ENCODE peak calls at places on chromosome X, in ten cellular contexts. One of them, this sample, is unnamed.

GRCh38 chrX:22323541-22323940 is 50.8 kb downstream of the CBLL2 start:
- DNase-seq in mammary epithelial cell: peak; percentile 57
- DNase-seq in Peyer's patch: no peak
- DNase-seq in NCI-H774: no peak
- DNase-seq in AG04450: peak; percentile 29
- DNase-seq in PC-9: peak; percentile 1
- DNase-seq in mucosa of descending colon: no peak
- DNase-seq in stimulated activated naive B cell treated with anti-CD40 and anti-IgM and Interleukin-4, amounts not matched to agents 10 μg/mL and 1 μg/mL and 100 μg/mL, for 72 hours: no peak
- DNase-seq in C1 segment of cervical spinal cord: no peak
- DNase-seq in H4: peak; percentile 68
- DNase-seq in this sample: no peak

GRCh38 chrX:50211510-50211909 is 6.9 kb downstream of the CCNB3 start:
- DNase-seq in mammary epithelial cell: peak; percentile 5
- DNase-seq in Peyer's patch: no peak
- DNase-seq in NCI-H774: no peak
- DNase-seq in AG04450: no peak
- DNase-seq in PC-9: no peak
- DNase-seq in mucosa of descending colon: no peak
- DNase-seq in stimulated activated naive B cell treated with anti-CD40 and anti-IgM and Interleukin-4, amounts not matched to agents 10 μg/mL and 1 μg/mL and 100 μg/mL, for 72 hours: no peak
- DNase-seq in C1 segment of cervical spinal cord: no peak
- DNase-seq in H4: peak; percentile 33
- DNase-seq in this sample: no peak

GRCh38 chrX:132463411-132463810 is 25.4 kb downstream of the MBNL3 start:
- DNase-seq in mammary epithelial cell: no peak
- DNase-seq in Peyer's patch: no peak
- DNase-seq in NCI-H774: no peak
- DNase-seq in AG04450: no peak
- DNase-seq in PC-9: no peak
- DNase-seq in mucosa of descending colon: no peak
- DNase-seq in stimulated activated naive B cell treated with anti-CD40 and anti-IgM and Interleukin-4, amounts not matched to agents 10 μg/mL and 1 μg/mL and 100 μg/mL, for 72 hours: no peak
- DNase-seq in C1 segment of cervical spinal cord: no peak
- DNase-seq in H4: no peak
- DNase-seq in this sample: no peak

GRCh38 chrX:77446029-77446585 is 1.1 kb upstream of the FGF16 start:
- DNase-seq in mammary epithelial cell: no peak
- DNase-seq in Peyer's patch: peak; percentile 40
- DNase-seq in NCI-H774: no peak
- DNase-seq in AG04450: no peak
- DNase-seq in PC-9: no peak
- DNase-seq in mucosa of descending colon: peak; percentile 41
- DNase-seq in stimulated activated naive B cell treated with anti-CD40 and anti-IgM and Interleukin-4, amounts not matched to agents 10 μg/mL and 1 μg/mL and 100 μg/mL, for 72 hours: no peak
- DNase-seq in C1 segment of cervical spinal cord: no peak
- DNase-seq in H4: no peak
- DNase-seq in this sample: peak; percentile 71

GRCh38 chrX:135340827-135341226 is 31.5 kb downstream of the ETDC start:
- DNase-seq in mammary epithelial cell: no peak
- DNase-seq in Peyer's patch: no peak
- DNase-seq in NCI-H774: no peak
- DNase-seq in AG04450: no peak
- DNase-seq in PC-9: no peak
- DNase-seq in mucosa of descending colon: no peak
- DNase-seq in stimulated activated naive B cell treated with anti-CD40 and anti-IgM and Interleukin-4, amounts not matched to agents 10 μg/mL and 1 μg/mL and 100 μg/mL, for 72 hours: no peak
- DNase-seq in C1 segment of cervical spinal cord: no peak
- DNase-seq in H4: no peak
- DNase-seq in this sample: no peak

GRCh38 chrX:46953137-46953527 is 40.9 kb downstream of the JADE3 start:
- DNase-seq in mammary epithelial cell: no peak
- DNase-seq in Peyer's patch: no peak
- DNase-seq in NCI-H774: no peak
- DNase-seq in AG04450: no peak
- DNase-seq in PC-9: no peak
- DNase-seq in mucosa of descending colon: no peak
- DNase-seq in stimulated activated naive B cell treated with anti-CD40 and anti-IgM and Interleukin-4, amounts not matched to agents 10 μg/mL and 1 μg/mL and 100 μg/mL, for 72 hours: peak; percentile 21
- DNase-seq in C1 segment of cervical spinal cord: no peak
- DNase-seq in H4: no peak
- DNase-seq in this sample: no peak

GRCh38 chrX:153703036-153703370 is 15.3 kb downstream of the SLC6A8 start:
- DNase-seq in mammary epithelial cell: no peak
- DNase-seq in Peyer's patch: peak; percentile 82
- DNase-seq in NCI-H774: no peak
- DNase-seq in AG04450: peak; percentile 36
- DNase-seq in PC-9: peak; percentile 19
- DNase-seq in mucosa of descending colon: peak; percentile 83
- DNase-seq in stimulated activated naive B cell treated with anti-CD40 and anti-IgM and Interleukin-4, amounts not matched to agents 10 μg/mL and 1 μg/mL and 100 μg/mL, for 72 hours: no peak
- DNase-seq in C1 segment of cervical spinal cord: no peak
- DNase-seq in H4: peak; percentile 24
- DNase-seq in this sample: no peak

GRCh38 chrX:36431819-36432218 is 512.3 kb downstream of the CFAP47 start:
- DNase-seq in mammary epithelial cell: peak; percentile 14
- DNase-seq in Peyer's patch: no peak
- DNase-seq in NCI-H774: no peak
- DNase-seq in AG04450: peak; percentile 60
- DNase-seq in PC-9: no peak
- DNase-seq in mucosa of descending colon: no peak
- DNase-seq in stimulated activated naive B cell treated with anti-CD40 and anti-IgM and Interleukin-4, amounts not matched to agents 10 μg/mL and 1 μg/mL and 100 μg/mL, for 72 hours: no peak
- DNase-seq in C1 segment of cervical spinal cord: no peak
- DNase-seq in H4: peak; percentile 29
- DNase-seq in this sample: no peak

GRCh38 chrX:135345328-135345645 is 36.0 kb downstream of the ETDC start:
- DNase-seq in mammary epithelial cell: peak; percentile 29
- DNase-seq in Peyer's patch: no peak
- DNase-seq in NCI-H774: peak; percentile 20
- DNase-seq in AG04450: no peak
- DNase-seq in PC-9: no peak
- DNase-seq in mucosa of descending colon: peak; percentile 40
- DNase-seq in stimulated activated naive B cell treated with anti-CD40 and anti-IgM and Interleukin-4, amounts not matched to agents 10 μg/mL and 1 μg/mL and 100 μg/mL, for 72 hours: no peak
- DNase-seq in C1 segment of cervical spinal cord: no peak
- DNase-seq in H4: peak; percentile 16
- DNase-seq in this sample: no peak

GRCh38 chrX:56789518-56790070 is 60.6 kb downstream of the NBDY start:
- DNase-seq in mammary epithelial cell: no peak
- DNase-seq in Peyer's patch: peak; percentile 4
- DNase-seq in NCI-H774: no peak
- DNase-seq in AG04450: no peak
- DNase-seq in PC-9: no peak
- DNase-seq in mucosa of descending colon: no peak
- DNase-seq in stimulated activated naive B cell treated with anti-CD40 and anti-IgM and Interleukin-4, amounts not matched to agents 10 μg/mL and 1 μg/mL and 100 μg/mL, for 72 hours: no peak
- DNase-seq in C1 segment of cervical spinal cord: no peak
- DNase-seq in H4: no peak
- DNase-seq in this sample: no peak

GRCh38 chrX:896256-896655 is 265.7 kb downstream of the SHOX start:
- DNase-seq in mammary epithelial cell: no peak
- DNase-seq in Peyer's patch: no peak
- DNase-seq in NCI-H774: no peak
- DNase-seq in AG04450: no peak
- DNase-seq in PC-9: no peak
- DNase-seq in mucosa of descending colon: no peak
- DNase-seq in stimulated activated naive B cell treated with anti-CD40 and anti-IgM and Interleukin-4, amounts not matched to agents 10 μg/mL and 1 μg/mL and 100 μg/mL, for 72 hours: no peak
- DNase-seq in C1 segment of cervical spinal cord: no peak
- DNase-seq in H4: no peak
- DNase-seq in this sample: no peak

GRCh38 chrX:103155201-103155600 is 59.7 kb upstream of the BEX4 start:
- DNase-seq in mammary epithelial cell: no peak
- DNase-seq in Peyer's patch: no peak
- DNase-seq in NCI-H774: no peak
- DNase-seq in AG04450: no peak
- DNase-seq in PC-9: no peak
- DNase-seq in mucosa of descending colon: no peak
- DNase-seq in stimulated activated naive B cell treated with anti-CD40 and anti-IgM and Interleukin-4, amounts not matched to agents 10 μg/mL and 1 μg/mL and 100 μg/mL, for 72 hours: no peak
- DNase-seq in C1 segment of cervical spinal cord: no peak
- DNase-seq in H4: no peak
- DNase-seq in this sample: no peak

GRCh38 chrX:103503163-103503852 is 16.0 kb downstream of the RAB40A start:
- DNase-seq in mammary epithelial cell: peak; percentile 60
- DNase-seq in Peyer's patch: no peak
- DNase-seq in NCI-H774: no peak
- DNase-seq in AG04450: no peak
- DNase-seq in PC-9: no peak
- DNase-seq in mucosa of descending colon: no peak
- DNase-seq in stimulated activated naive B cell treated with anti-CD40 and anti-IgM and Interleukin-4, amounts not matched to agents 10 μg/mL and 1 μg/mL and 100 μg/mL, for 72 hours: no peak
- DNase-seq in C1 segment of cervical spinal cord: no peak
- DNase-seq in H4: no peak
- DNase-seq in this sample: no peak

GRCh38 chrX:39065051-39065871 is 264.0 kb downstream of the MID1IP1 start:
- DNase-seq in mammary epithelial cell: no peak
- DNase-seq in Peyer's patch: no peak
- DNase-seq in NCI-H774: peak; percentile 40
- DNase-seq in AG04450: no peak
- DNase-seq in PC-9: no peak
- DNase-seq in mucosa of descending colon: no peak
- DNase-seq in stimulated activated naive B cell treated with anti-CD40 and anti-IgM and Interleukin-4, amounts not matched to agents 10 μg/mL and 1 μg/mL and 100 μg/mL, for 72 hours: no peak
- DNase-seq in C1 segment of cervical spinal cord: peak; percentile 32
- DNase-seq in H4: no peak
- DNase-seq in this sample: peak; percentile 16

GRCh38 chrX:120769576-120770341 is 105.9 kb downstream of the CT47B1 start:
- DNase-seq in mammary epithelial cell: peak; percentile 64
- DNase-seq in Peyer's patch: no peak
- DNase-seq in NCI-H774: peak; percentile 54
- DNase-seq in AG04450: no peak
- DNase-seq in PC-9: peak; percentile 33
- DNase-seq in mucosa of descending colon: no peak
- DNase-seq in stimulated activated naive B cell treated with anti-CD40 and anti-IgM and Interleukin-4, amounts not matched to agents 10 μg/mL and 1 μg/mL and 100 μg/mL, for 72 hours: no peak
- DNase-seq in C1 segment of cervical spinal cord: no peak
- DNase-seq in H4: peak; percentile 83
- DNase-seq in this sample: no peak